ENCODE peak calls at places on chromosomes 16 and 17, in ten cellular contexts. D, Z, M, G, X, H, T, C, R and B are unnamed samples.
A peak's percentile ranks its signal among the peaks of the same experiment; 100 is the strongest.

GRCh38 chr16:2034695-2035430 is 8.2 kb downstream of the NHERF2 start:
- DNase-seq in R (no peak), G (no peak), Z (no peak), M (no peak), C (peak; percentile 76), D (no peak), X (no peak), H (no peak), T (no peak), B (no peak)

GRCh38 chr16:86038923-86039310 is 140.0 kb downstream of the IRF8 start:
- DNase-seq in C (no peak), X (no peak), H (peak; percentile 22), Z (no peak), G (no peak), M (no peak), D (peak; percentile 25), R (no peak), T (no peak), B (no peak)

GRCh38 chr16:27199235-27199586 is 4.1 kb upstream of the KDM8 start:
- DNase-seq in Z (no peak), C (no peak), R (no peak), H (no peak), X (no peak), G (no peak), M (no peak), D (no peak), T (no peak), B (no peak)

GRCh38 chr16:87860553-87861299 is 8.6 kb downstream of the SLC7A5 start:
- DNase-seq in T (no peak), G (no peak), X (no peak), M (no peak), D (peak; percentile 85), C (no peak), Z (peak; percentile 15), R (peak; percentile 76), H (no peak), B (peak; percentile 72)

GRCh38 chr17:47205419-47205963 is 3.7 kb upstream of the MYL4 start:
- DNase-seq in Z (no peak), M (peak; percentile 58), X (no peak), G (peak; percentile 19), D (peak; percentile 94), T (peak; percentile 64), H (peak; percentile 80), C (no peak), R (peak; percentile 77), B (peak; percentile 60)

GRCh38 chr16:1019934-1020305 is 38.4 kb downstream of the SOX8 start:
- DNase-seq in T (no peak), R (no peak), C (no peak), G (no peak), D (peak; percentile 34), X (no peak), Z (no peak), M (no peak), H (no peak), B (no peak)

GRCh38 chr17:78378225-78379133 is at the start of gene PGS1:
- DNase-seq in D (peak; percentile 66), R (peak; percentile 75), G (peak; percentile 61), X (peak; percentile 58), T (peak; percentile 86), C (peak; percentile 94), Z (peak; percentile 60), M (peak; percentile 84), H (peak; percentile 94), B (peak; percentile 93)

GRCh38 chr17:32998893-32999240 is 7.2 kb downstream of the SPACA3 start:
- DNase-seq in Z (no peak), R (peak; percentile 28), M (no peak), C (no peak), H (no peak), D (peak; percentile 10), X (no peak), G (no peak), T (no peak), B (no peak)